ENCODE peak calls at places on chromosome 7, in seven cellular contexts. One of them, this sample, is unnamed.

GRCh38 chr7:69795932-69796331 is 197.7 kb downstream of the AUTS2 start:
- DNase-seq in brain microvascular endothelial cell: no peak
- DNase-seq in activated gamma-delta T cell treated with Interleukin-2 at 50 U/mL for 16 hours: no peak
- DNase-seq in T-cell: no peak
- DNase-seq in stimulated activated CD8-positive, alpha-beta memory T cell treated with anti-CD3 and anti-CD28 coated beads, Interleukin-7, amount 100 ng/mL, for 1 hour: no peak
- DNase-seq in RPMI7951: no peak
- DNase-seq in SHP77: no peak
- DNase-seq in this sample: no peak

GRCh38 chr7:73828107-73828803 is 2.5 kb upstream of the CLDN4 start:
- DNase-seq in brain microvascular endothelial cell: peak; percentile 57
- DNase-seq in activated gamma-delta T cell treated with Interleukin-2 at 50 U/mL for 16 hours: no peak
- DNase-seq in T-cell: no peak
- DNase-seq in stimulated activated CD8-positive, alpha-beta memory T cell treated with anti-CD3 and anti-CD28 coated beads, Interleukin-7, amount 100 ng/mL, for 1 hour: no peak
- DNase-seq in RPMI7951: peak; percentile 80
- DNase-seq in SHP77: peak; percentile 88
- DNase-seq in this sample: no peak

GRCh38 chr7:4760952-4761351 is 14.5 kb upstream of the AP5Z1 start:
- DNase-seq in brain microvascular endothelial cell: no peak
- DNase-seq in activated gamma-delta T cell treated with Interleukin-2 at 50 U/mL for 16 hours: no peak
- DNase-seq in T-cell: no peak
- DNase-seq in stimulated activated CD8-positive, alpha-beta memory T cell treated with anti-CD3 and anti-CD28 coated beads, Interleukin-7, amount 100 ng/mL, for 1 hour: no peak
- DNase-seq in RPMI7951: no peak
- DNase-seq in SHP77: no peak
- DNase-seq in this sample: no peak

GRCh38 chr7:73741600-73741999 is 3.0 kb upstream of the ABHD11 start:
- DNase-seq in brain microvascular endothelial cell: no peak
- DNase-seq in activated gamma-delta T cell treated with Interleukin-2 at 50 U/mL for 16 hours: no peak
- DNase-seq in T-cell: no peak
- DNase-seq in stimulated activated CD8-positive, alpha-beta memory T cell treated with anti-CD3 and anti-CD28 coated beads, Interleukin-7, amount 100 ng/mL, for 1 hour: no peak
- DNase-seq in RPMI7951: no peak
- DNase-seq in SHP77: peak; percentile 50
- DNase-seq in this sample: no peak

GRCh38 chr7:25456467-25457171 is 228.3 kb upstream of the NPVF start:
- DNase-seq in brain microvascular endothelial cell: no peak
- DNase-seq in activated gamma-delta T cell treated with Interleukin-2 at 50 U/mL for 16 hours: no peak
- DNase-seq in T-cell: no peak
- DNase-seq in stimulated activated CD8-positive, alpha-beta memory T cell treated with anti-CD3 and anti-CD28 coated beads, Interleukin-7, amount 100 ng/mL, for 1 hour: no peak
- DNase-seq in RPMI7951: peak; percentile 15
- DNase-seq in SHP77: no peak
- DNase-seq in this sample: no peak

GRCh38 chr7:110484316-110484715 is 606.6 kb upstream of the LRRN3 start:
- DNase-seq in brain microvascular endothelial cell: no peak
- DNase-seq in activated gamma-delta T cell treated with Interleukin-2 at 50 U/mL for 16 hours: no peak
- DNase-seq in T-cell: no peak
- DNase-seq in stimulated activated CD8-positive, alpha-beta memory T cell treated with anti-CD3 and anti-CD28 coated beads, Interleukin-7, amount 100 ng/mL, for 1 hour: no peak
- DNase-seq in RPMI7951: no peak
- DNase-seq in SHP77: no peak
- DNase-seq in this sample: no peak

GRCh38 chr7:121440857-121441503 is 44.9 kb upstream of the FAM3C start:
- DNase-seq in brain microvascular endothelial cell: no peak
- DNase-seq in activated gamma-delta T cell treated with Interleukin-2 at 50 U/mL for 16 hours: no peak
- DNase-seq in T-cell: no peak
- DNase-seq in stimulated activated CD8-positive, alpha-beta memory T cell treated with anti-CD3 and anti-CD28 coated beads, Interleukin-7, amount 100 ng/mL, for 1 hour: no peak
- DNase-seq in RPMI7951: peak; percentile 58
- DNase-seq in SHP77: no peak
- DNase-seq in this sample: no peak

GRCh38 chr7:98923512-98923911 is 45.2 kb downstream of the TRRAP start:
- DNase-seq in brain microvascular endothelial cell: no peak
- DNase-seq in activated gamma-delta T cell treated with Interleukin-2 at 50 U/mL for 16 hours: no peak
- DNase-seq in T-cell: no peak
- DNase-seq in stimulated activated CD8-positive, alpha-beta memory T cell treated with anti-CD3 and anti-CD28 coated beads, Interleukin-7, amount 100 ng/mL, for 1 hour: no peak
- DNase-seq in RPMI7951: no peak
- DNase-seq in SHP77: no peak
- DNase-seq in this sample: no peak

GRCh38 chr7:43179393-43179792 is 66.9 kb downstream of the HECW1 start:
- DNase-seq in brain microvascular endothelial cell: no peak
- DNase-seq in activated gamma-delta T cell treated with Interleukin-2 at 50 U/mL for 16 hours: no peak
- DNase-seq in T-cell: no peak
- DNase-seq in stimulated activated CD8-positive, alpha-beta memory T cell treated with anti-CD3 and anti-CD28 coated beads, Interleukin-7, amount 100 ng/mL, for 1 hour: no peak
- DNase-seq in RPMI7951: no peak
- DNase-seq in SHP77: no peak
- DNase-seq in this sample: no peak

GRCh38 chr7:32290015-32290414 is 200.2 kb downstream of the LSM5 start:
- DNase-seq in brain microvascular endothelial cell: no peak
- DNase-seq in activated gamma-delta T cell treated with Interleukin-2 at 50 U/mL for 16 hours: no peak
- DNase-seq in T-cell: no peak
- DNase-seq in stimulated activated CD8-positive, alpha-beta memory T cell treated with anti-CD3 and anti-CD28 coated beads, Interleukin-7, amount 100 ng/mL, for 1 hour: no peak
- DNase-seq in RPMI7951: no peak
- DNase-seq in SHP77: no peak
- DNase-seq in this sample: no peak

GRCh38 chr7:111558948-111559347 is 3.3 kb downstream of the IMMP2L start:
- DNase-seq in brain microvascular endothelial cell: no peak
- DNase-seq in activated gamma-delta T cell treated with Interleukin-2 at 50 U/mL for 16 hours: no peak
- DNase-seq in T-cell: no peak
- DNase-seq in stimulated activated CD8-positive, alpha-beta memory T cell treated with anti-CD3 and anti-CD28 coated beads, Interleukin-7, amount 100 ng/mL, for 1 hour: no peak
- DNase-seq in RPMI7951: no peak
- DNase-seq in SHP77: no peak
- DNase-seq in this sample: peak; percentile 8

GRCh38 chr7:99943641-99944507 is 14.5 kb upstream of the GJC3 start:
- DNase-seq in brain microvascular endothelial cell: no peak
- DNase-seq in activated gamma-delta T cell treated with Interleukin-2 at 50 U/mL for 16 hours: no peak
- DNase-seq in T-cell: no peak
- DNase-seq in stimulated activated CD8-positive, alpha-beta memory T cell treated with anti-CD3 and anti-CD28 coated beads, Interleukin-7, amount 100 ng/mL, for 1 hour: no peak
- DNase-seq in RPMI7951: peak; percentile 61
- DNase-seq in SHP77: no peak
- DNase-seq in this sample: no peak

GRCh38 chr7:29224726-29225125 is 30.2 kb downstream of the CHN2 start:
- DNase-seq in brain microvascular endothelial cell: no peak
- DNase-seq in activated gamma-delta T cell treated with Interleukin-2 at 50 U/mL for 16 hours: no peak
- DNase-seq in T-cell: no peak
- DNase-seq in stimulated activated CD8-positive, alpha-beta memory T cell treated with anti-CD3 and anti-CD28 coated beads, Interleukin-7, amount 100 ng/mL, for 1 hour: no peak
- DNase-seq in RPMI7951: no peak
- DNase-seq in SHP77: no peak
- DNase-seq in this sample: no peak

GRCh38 chr7:101465131-101465530 is 102.5 kb downstream of the COL26A1 start:
- DNase-seq in brain microvascular endothelial cell: no peak
- DNase-seq in activated gamma-delta T cell treated with Interleukin-2 at 50 U/mL for 16 hours: no peak
- DNase-seq in T-cell: no peak
- DNase-seq in stimulated activated CD8-positive, alpha-beta memory T cell treated with anti-CD3 and anti-CD28 coated beads, Interleukin-7, amount 100 ng/mL, for 1 hour: no peak
- DNase-seq in RPMI7951: no peak
- DNase-seq in SHP77: no peak
- DNase-seq in this sample: no peak

GRCh38 chr7:50206521-50207250 is 97.8 kb upstream of the IKZF1 start:
- DNase-seq in brain microvascular endothelial cell: no peak
- DNase-seq in activated gamma-delta T cell treated with Interleukin-2 at 50 U/mL for 16 hours: peak; percentile 77
- DNase-seq in T-cell: peak; percentile 78
- DNase-seq in stimulated activated CD8-positive, alpha-beta memory T cell treated with anti-CD3 and anti-CD28 coated beads, Interleukin-7, amount 100 ng/mL, for 1 hour: peak; percentile 51
- DNase-seq in RPMI7951: no peak
- DNase-seq in SHP77: no peak
- DNase-seq in this sample: no peak

GRCh38 chr7:27151341-27151944 is 940 bp downstream of the HOXA3 start:
- DNase-seq in brain microvascular endothelial cell: no peak
- DNase-seq in activated gamma-delta T cell treated with Interleukin-2 at 50 U/mL for 16 hours: no peak
- DNase-seq in T-cell: no peak
- DNase-seq in stimulated activated CD8-positive, alpha-beta memory T cell treated with anti-CD3 and anti-CD28 coated beads, Interleukin-7, amount 100 ng/mL, for 1 hour: no peak
- DNase-seq in RPMI7951: no peak
- DNase-seq in SHP77: no peak
- DNase-seq in this sample: no peak

GRCh38 chr7:139725077-139725476 is 52.7 kb downstream of the HIPK2 start:
- DNase-seq in brain microvascular endothelial cell: peak; percentile 68
- DNase-seq in activated gamma-delta T cell treated with Interleukin-2 at 50 U/mL for 16 hours: no peak
- DNase-seq in T-cell: no peak
- DNase-seq in stimulated activated CD8-positive, alpha-beta memory T cell treated with anti-CD3 and anti-CD28 coated beads, Interleukin-7, amount 100 ng/mL, for 1 hour: no peak
- DNase-seq in RPMI7951: peak; percentile 70
- DNase-seq in SHP77: no peak
- DNase-seq in this sample: peak; percentile 76

GRCh38 chr7:51732951-51733350 is 416.3 kb upstream of the COBL start:
- DNase-seq in brain microvascular endothelial cell: no peak
- DNase-seq in activated gamma-delta T cell treated with Interleukin-2 at 50 U/mL for 16 hours: no peak
- DNase-seq in T-cell: no peak
- DNase-seq in stimulated activated CD8-positive, alpha-beta memory T cell treated with anti-CD3 and anti-CD28 coated beads, Interleukin-7, amount 100 ng/mL, for 1 hour: no peak
- DNase-seq in RPMI7951: no peak
- DNase-seq in SHP77: no peak
- DNase-seq in this sample: peak; percentile 3

GRCh38 chr7:116988363-116988989 is 35.2 kb downstream of the ST7 start:
- DNase-seq in brain microvascular endothelial cell: no peak
- DNase-seq in activated gamma-delta T cell treated with Interleukin-2 at 50 U/mL for 16 hours: no peak
- DNase-seq in T-cell: no peak
- DNase-seq in stimulated activated CD8-positive, alpha-beta memory T cell treated with anti-CD3 and anti-CD28 coated beads, Interleukin-7, amount 100 ng/mL, for 1 hour: no peak
- DNase-seq in RPMI7951: no peak
- DNase-seq in SHP77: peak; percentile 1
- DNase-seq in this sample: no peak

GRCh38 chr7:158054081-158054480 is 533.5 kb downstream of the PTPRN2 start:
- DNase-seq in brain microvascular endothelial cell: no peak
- DNase-seq in activated gamma-delta T cell treated with Interleukin-2 at 50 U/mL for 16 hours: no peak
- DNase-seq in T-cell: no peak
- DNase-seq in stimulated activated CD8-positive, alpha-beta memory T cell treated with anti-CD3 and anti-CD28 coated beads, Interleukin-7, amount 100 ng/mL, for 1 hour: no peak
- DNase-seq in RPMI7951: no peak
- DNase-seq in SHP77: no peak
- DNase-seq in this sample: no peak

GRCh38 chr7:18474944-18475343 is 20.6 kb upstream of the HDAC9 start:
- DNase-seq in brain microvascular endothelial cell: no peak
- DNase-seq in activated gamma-delta T cell treated with Interleukin-2 at 50 U/mL for 16 hours: no peak
- DNase-seq in T-cell: no peak
- DNase-seq in stimulated activated CD8-positive, alpha-beta memory T cell treated with anti-CD3 and anti-CD28 coated beads, Interleukin-7, amount 100 ng/mL, for 1 hour: no peak
- DNase-seq in RPMI7951: no peak
- DNase-seq in SHP77: no peak
- DNase-seq in this sample: no peak

GRCh38 chr7:85023066-85023687 is 163.7 kb downstream of the SEMA3D start:
- DNase-seq in brain microvascular endothelial cell: peak; percentile 39
- DNase-seq in activated gamma-delta T cell treated with Interleukin-2 at 50 U/mL for 16 hours: peak; percentile 11
- DNase-seq in T-cell: no peak
- DNase-seq in stimulated activated CD8-positive, alpha-beta memory T cell treated with anti-CD3 and anti-CD28 coated beads, Interleukin-7, amount 100 ng/mL, for 1 hour: no peak
- DNase-seq in RPMI7951: peak; percentile 34
- DNase-seq in SHP77: peak; percentile 43
- DNase-seq in this sample: peak; percentile 47

This sample was measured in astrocyte of the cerebellum.